ENCODE peak calls at places on chromosomes 7 and 10, in five cellular contexts. One of them, this sample, is unnamed.

GRCh38 chr10:4780782-4781181 is 45.2 kb upstream of the AKR1E2 start:
- DNase-seq in neural progenitor cell: no peak
- DNase-seq in RWPE2: no peak
- DNase-seq in endothelial cell of umbilical vein: peak; percentile 94
- DNase-seq in tibial artery: no peak
- DNase-seq in this sample: no peak

GRCh38 chr7:106570146-106570545 is 90.8 kb downstream of the CCDC71L start:
- DNase-seq in neural progenitor cell: no peak
- DNase-seq in RWPE2: no peak
- DNase-seq in endothelial cell of umbilical vein: no peak
- DNase-seq in tibial artery: no peak
- DNase-seq in this sample: no peak

GRCh38 chr7:95674101-95674500 is 77.8 kb upstream of the PDK4 start:
- DNase-seq in neural progenitor cell: no peak
- DNase-seq in RWPE2: no peak
- DNase-seq in endothelial cell of umbilical vein: no peak
- DNase-seq in tibial artery: no peak
- DNase-seq in this sample: no peak

GRCh38 chr10:110560012-110560411 is 7.5 kb upstream of the SMC3 start:
- DNase-seq in neural progenitor cell: no peak
- DNase-seq in RWPE2: no peak
- DNase-seq in endothelial cell of umbilical vein: no peak
- DNase-seq in tibial artery: no peak
- DNase-seq in this sample: no peak

GRCh38 chr10:107986571-107986970 is 822.1 kb upstream of the SORCS1 start:
- DNase-seq in neural progenitor cell: no peak
- DNase-seq in RWPE2: no peak
- DNase-seq in endothelial cell of umbilical vein: no peak
- DNase-seq in tibial artery: no peak
- DNase-seq in this sample: no peak

GRCh38 chr7:138465046-138465445 is 5.0 kb downstream of the TRIM24 start:
- DNase-seq in neural progenitor cell: no peak
- DNase-seq in RWPE2: no peak
- DNase-seq in endothelial cell of umbilical vein: no peak
- DNase-seq in tibial artery: no peak
- DNase-seq in this sample: no peak

GRCh38 chr7:50685445-50686070 is 97.1 kb downstream of the GRB10 start:
- DNase-seq in neural progenitor cell: no peak
- DNase-seq in RWPE2: no peak
- DNase-seq in endothelial cell of umbilical vein: no peak
- DNase-seq in tibial artery: no peak
- DNase-seq in this sample: no peak

GRCh38 chr10:79066460-79067240 is 2.1 kb upstream of the ZMIZ1 start:
- DNase-seq in neural progenitor cell: peak; percentile 40
- DNase-seq in RWPE2: no peak
- DNase-seq in endothelial cell of umbilical vein: peak; percentile 40
- DNase-seq in tibial artery: no peak
- DNase-seq in this sample: no peak

GRCh38 chr10:71933651-71934050 is 30.5 kb upstream of the CHST3 start:
- DNase-seq in neural progenitor cell: no peak
- DNase-seq in RWPE2: no peak
- DNase-seq in endothelial cell of umbilical vein: no peak
- DNase-seq in tibial artery: no peak
- DNase-seq in this sample: no peak

GRCh38 chr7:18693401-18693800 is 197.9 kb downstream of the HDAC9 start:
- DNase-seq in neural progenitor cell: peak; percentile 43
- DNase-seq in RWPE2: no peak
- DNase-seq in endothelial cell of umbilical vein: peak; percentile 64
- DNase-seq in tibial artery: no peak
- DNase-seq in this sample: peak; percentile 23

GRCh38 chr10:83606275-83606674 is 533.0 kb upstream of the GHITM start:
- DNase-seq in neural progenitor cell: peak; percentile 4
- DNase-seq in RWPE2: no peak
- DNase-seq in endothelial cell of umbilical vein: no peak
- DNase-seq in tibial artery: no peak
- DNase-seq in this sample: no peak

GRCh38 chr10:4383683-4384082 is 442.3 kb upstream of the AKR1E2 start:
- DNase-seq in neural progenitor cell: no peak
- DNase-seq in RWPE2: no peak
- DNase-seq in endothelial cell of umbilical vein: no peak
- DNase-seq in tibial artery: no peak
- DNase-seq in this sample: no peak

GRCh38 chr7:27515933-27516332 is 146.8 kb downstream of the HIBADH start:
- DNase-seq in neural progenitor cell: peak; percentile 7
- DNase-seq in RWPE2: no peak
- DNase-seq in endothelial cell of umbilical vein: no peak
- DNase-seq in tibial artery: no peak
- DNase-seq in this sample: no peak

GRCh38 chr7:123709525-123709924 is 39.3 kb downstream of the WASL start:
- DNase-seq in neural progenitor cell: no peak
- DNase-seq in RWPE2: no peak
- DNase-seq in endothelial cell of umbilical vein: no peak
- DNase-seq in tibial artery: no peak
- DNase-seq in this sample: no peak

GRCh38 chr10:127600479-127600878 is 51.4 kb downstream of the NPS start:
- DNase-seq in neural progenitor cell: peak; percentile 78
- DNase-seq in RWPE2: no peak
- DNase-seq in endothelial cell of umbilical vein: no peak
- DNase-seq in tibial artery: no peak
- DNase-seq in this sample: no peak

GRCh38 chr10:93436577-93436976 is 45.6 kb downstream of the MYOF start:
- DNase-seq in neural progenitor cell: no peak
- DNase-seq in RWPE2: no peak
- DNase-seq in endothelial cell of umbilical vein: peak; percentile 95
- DNase-seq in tibial artery: peak; percentile 87
- DNase-seq in this sample: peak; percentile 84

GRCh38 chr7:150778738-150779301 is 21.3 kb downstream of the TMEM176B start:
- DNase-seq in neural progenitor cell: peak; percentile 88
- DNase-seq in RWPE2: no peak
- DNase-seq in endothelial cell of umbilical vein: peak; percentile 80
- DNase-seq in tibial artery: no peak
- DNase-seq in this sample: peak; percentile 89

GRCh38 chr7:116790025-116790424 is 72.4 kb upstream of the CAPZA2 start:
- DNase-seq in neural progenitor cell: no peak
- DNase-seq in RWPE2: no peak
- DNase-seq in endothelial cell of umbilical vein: no peak
- DNase-seq in tibial artery: no peak
- DNase-seq in this sample: no peak

GRCh38 chr10:32687546-32687945 is 241.6 kb downstream of the CCDC7 start:
- DNase-seq in neural progenitor cell: no peak
- DNase-seq in RWPE2: no peak
- DNase-seq in endothelial cell of umbilical vein: no peak
- DNase-seq in tibial artery: no peak
- DNase-seq in this sample: no peak

GRCh38 chr7:26612742-26613141 is 251.6 kb downstream of the SKAP2 start:
- DNase-seq in neural progenitor cell: no peak
- DNase-seq in RWPE2: no peak
- DNase-seq in endothelial cell of umbilical vein: no peak
- DNase-seq in tibial artery: no peak
- DNase-seq in this sample: no peak

GRCh38 chr10:99276848-99277486 is 41.3 kb upstream of the HPSE2 start:
- DNase-seq in neural progenitor cell: peak; percentile 45
- DNase-seq in RWPE2: no peak
- DNase-seq in endothelial cell of umbilical vein: peak; percentile 30
- DNase-seq in tibial artery: no peak
- DNase-seq in this sample: no peak

GRCh38 chr7:7181519-7182155 is 707 bp upstream of the C1GALT1 start:
- DNase-seq in neural progenitor cell: peak; percentile 49
- DNase-seq in RWPE2: no peak
- DNase-seq in endothelial cell of umbilical vein: no peak
- DNase-seq in tibial artery: peak; percentile 59
- DNase-seq in this sample: peak; percentile 25

GRCh38 chr7:91872928-91873327 is 7.6 kb downstream of the MTERF1 start:
- DNase-seq in neural progenitor cell: no peak
- DNase-seq in RWPE2: no peak
- DNase-seq in endothelial cell of umbilical vein: no peak
- DNase-seq in tibial artery: no peak
- DNase-seq in this sample: no peak

GRCh38 chr7:156046031-156046560 is 233.8 kb upstream of the SHH start:
- DNase-seq in neural progenitor cell: no peak
- DNase-seq in RWPE2: no peak
- DNase-seq in endothelial cell of umbilical vein: no peak
- DNase-seq in tibial artery: no peak
- DNase-seq in this sample: no peak

GRCh38 chr7:32204361-32205018 is 134.3 kb upstream of the PDE1C start:
- DNase-seq in neural progenitor cell: peak; percentile 89
- DNase-seq in RWPE2: no peak
- DNase-seq in endothelial cell of umbilical vein: peak; percentile 70
- DNase-seq in tibial artery: peak; percentile 87
- DNase-seq in this sample: peak; percentile 77

GRCh38 chr10:132577350-132578005 is 39.9 kb downstream of the INPP5A start:
- DNase-seq in neural progenitor cell: peak; percentile 48
- DNase-seq in RWPE2: no peak
- DNase-seq in endothelial cell of umbilical vein: no peak
- DNase-seq in tibial artery: no peak
- DNase-seq in this sample: no peak

GRCh38 chr10:124197301-124198148 is 104.1 kb upstream of the CHST15 start:
- DNase-seq in neural progenitor cell: no peak
- DNase-seq in RWPE2: no peak
- DNase-seq in endothelial cell of umbilical vein: no peak
- DNase-seq in tibial artery: peak; percentile 91
- DNase-seq in this sample: no peak

GRCh38 chr7:147081117-147081516 is 964.5 kb downstream of the CNTNAP2 start:
- DNase-seq in neural progenitor cell: no peak
- DNase-seq in RWPE2: no peak
- DNase-seq in endothelial cell of umbilical vein: no peak
- DNase-seq in tibial artery: no peak
- DNase-seq in this sample: no peak

DNA sequence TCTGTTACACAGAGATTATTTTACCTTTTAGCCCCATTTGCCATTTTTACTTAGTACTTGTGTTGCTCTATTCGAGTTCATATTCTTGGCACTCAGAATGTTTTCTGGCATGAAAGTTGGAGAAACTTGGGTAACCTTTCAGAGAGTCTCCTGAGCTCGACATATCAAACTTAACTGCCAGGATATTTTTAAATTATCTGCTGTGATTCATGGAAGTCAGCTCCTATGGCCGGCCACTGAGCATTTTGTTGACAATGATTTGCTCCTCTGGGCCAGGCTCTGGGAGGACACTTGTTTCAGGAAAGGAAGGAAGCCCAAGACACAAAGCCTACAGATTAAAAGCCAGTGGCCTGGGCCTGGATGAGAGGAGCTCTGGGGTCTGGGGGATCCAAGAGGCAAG is 396.7 kb downstream of the TNS3 start:
- DNase-seq in neural progenitor cell: no peak
- DNase-seq in RWPE2: no peak
- DNase-seq in endothelial cell of umbilical vein: no peak
- DNase-seq in tibial artery: no peak
- DNase-seq in this sample: no peak
- H3K4me3 ChIP-seq in neural progenitor cell: no peak overlapping the region
- H3K4me3 ChIP-seq in RWPE2: no peak overlapping the region
- H3K4me3 ChIP-seq in endothelial cell of umbilical vein: no peak overlapping the region
- H3K4me3 ChIP-seq in tibial artery: no peak overlapping the region
- H3K4me3 ChIP-seq in this sample: no peak overlapping the region

GRCh38 chr10:121002586-121003205 is 151.5 kb downstream of the WDR11 start:
- DNase-seq in neural progenitor cell: no peak
- DNase-seq in RWPE2: no peak
- DNase-seq in endothelial cell of umbilical vein: no peak
- DNase-seq in tibial artery: no peak
- DNase-seq in this sample: no peak

GRCh38 chr10:121005948-121006587 is 154.9 kb downstream of the WDR11 start:
- DNase-seq in neural progenitor cell: no peak
- DNase-seq in RWPE2: no peak
- DNase-seq in endothelial cell of umbilical vein: no peak
- DNase-seq in tibial artery: no peak
- DNase-seq in this sample: no peak

DNA sequence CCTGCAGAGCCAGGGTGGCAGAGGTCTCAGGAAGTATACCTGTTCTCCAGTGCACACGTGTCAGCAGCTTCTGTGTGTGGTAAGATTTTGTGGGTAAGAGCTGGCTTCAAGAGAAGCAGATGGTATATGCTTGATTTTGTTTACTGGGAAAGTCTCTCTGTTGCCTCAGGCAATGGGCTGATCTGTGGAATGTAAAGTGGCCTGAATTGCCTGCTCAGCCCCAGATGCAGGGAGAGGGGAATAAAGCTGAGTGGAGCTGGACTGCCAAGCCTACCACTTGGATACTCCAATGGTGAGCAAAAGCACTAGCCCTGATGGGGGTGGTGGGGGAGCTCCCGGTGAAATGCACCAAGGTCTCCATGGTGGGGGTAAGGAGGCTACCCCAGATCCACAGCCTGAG is 156.1 kb downstream of the WDR11 start:
- DNase-seq in neural progenitor cell: no peak
- DNase-seq in RWPE2: no peak
- DNase-seq in endothelial cell of umbilical vein: no peak
- DNase-seq in tibial artery: no peak
- DNase-seq in this sample: no peak
- H3K9me3 ChIP-seq in neural progenitor cell: peaks cover 17% of the 10 kb centered on the region
- H3K9me3 ChIP-seq in RWPE2: peaks cover 10% of the 10 kb centered on the region
- H3K9me3 ChIP-seq in endothelial cell of umbilical vein: no peaks in the 10 kb centered on the region
- H3K9me3 ChIP-seq in tibial artery: peaks cover 24% of the 10 kb centered on the region
- H3K9me3 ChIP-seq in this sample: no peaks in the 10 kb centered on the region

GRCh38 chr7:140635345-140635744 is 5.3 kb downstream of the DENND2A start:
- DNase-seq in neural progenitor cell: no peak
- DNase-seq in RWPE2: no peak
- DNase-seq in endothelial cell of umbilical vein: no peak
- DNase-seq in tibial artery: no peak
- DNase-seq in this sample: no peak
- H3K4me3 ChIP-seq in neural progenitor cell: no peak overlapping the region
- H3K4me3 ChIP-seq in RWPE2: no peak overlapping the region
- H3K4me3 ChIP-seq in endothelial cell of umbilical vein: no peak overlapping the region
- H3K4me3 ChIP-seq in tibial artery: no peak overlapping the region
- H3K4me3 ChIP-seq in this sample: no peak overlapping the region

GRCh38 chr7:158117341-158118222 is 470.0 kb downstream of the PTPRN2 start:
- DNase-seq in neural progenitor cell: no peak
- DNase-seq in RWPE2: no peak
- DNase-seq in endothelial cell of umbilical vein: no peak
- DNase-seq in tibial artery: no peak
- DNase-seq in this sample: no peak

GRCh38 chr7:158123214-158123613 is 464.4 kb downstream of the PTPRN2 start:
- DNase-seq in neural progenitor cell: no peak
- DNase-seq in RWPE2: peak; percentile 45
- DNase-seq in endothelial cell of umbilical vein: no peak
- DNase-seq in tibial artery: peak; percentile 19
- DNase-seq in this sample: no peak

GRCh38 chr7:158121441-158122045 is 466.1 kb downstream of the PTPRN2 start:
- DNase-seq in neural progenitor cell: no peak
- DNase-seq in RWPE2: peak; percentile 19
- DNase-seq in endothelial cell of umbilical vein: no peak
- DNase-seq in tibial artery: peak; percentile 6
- DNase-seq in this sample: no peak

GRCh38 chr7:158120751-158121150 is 466.9 kb downstream of the PTPRN2 start:
- DNase-seq in neural progenitor cell: no peak
- DNase-seq in RWPE2: peak; percentile 32
- DNase-seq in endothelial cell of umbilical vein: no peak
- DNase-seq in tibial artery: peak; percentile 47
- DNase-seq in this sample: no peak

DNA sequence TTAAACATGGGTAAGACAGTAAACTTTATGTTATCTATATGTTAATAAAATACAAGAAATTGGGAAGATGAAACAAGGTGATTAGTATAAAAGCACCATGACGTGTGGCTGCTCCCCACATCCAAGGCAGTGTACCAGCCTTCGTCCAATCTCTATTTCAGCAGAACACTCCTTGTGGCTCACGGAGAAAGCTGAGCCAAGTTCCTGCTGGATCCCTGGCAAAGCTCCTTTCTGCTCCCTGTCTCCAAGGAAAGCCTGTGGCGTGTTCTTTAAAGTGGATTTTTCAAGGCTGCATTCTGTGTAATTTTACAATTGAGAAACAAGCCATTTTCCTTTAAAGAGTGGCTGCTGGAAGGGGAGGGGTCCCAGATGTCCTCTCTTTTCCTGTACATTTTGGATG is 467.3 kb downstream of the PTPRN2 start:
- DNase-seq in neural progenitor cell: no peak
- DNase-seq in RWPE2: peak; percentile 4
- DNase-seq in endothelial cell of umbilical vein: no peak
- DNase-seq in tibial artery: no peak
- DNase-seq in this sample: no peak
- H3K9me3 ChIP-seq in neural progenitor cell: peaks cover 23% of the 10 kb centered on the region
- H3K9me3 ChIP-seq in RWPE2: peaks cover 9% of the 10 kb centered on the region
- H3K9me3 ChIP-seq in endothelial cell of umbilical vein: peaks cover 2% of the 10 kb centered on the region
- H3K9me3 ChIP-seq in tibial artery: peaks cover 16% of the 10 kb centered on the region
- H3K9me3 ChIP-seq in this sample: no peaks in the 10 kb centered on the region